ENCODE peak calls at places on chromosomes 1 and 21, in ten cellular contexts. G, D, Q, Z, P, L, B, A, N and J are unnamed samples.

GRCh38 chr1:178716111-178716510 is 8.9 kb upstream of the RALGPS2 start:
- DNase-seq in G (no peak), D (no peak), Q (no peak), Z (no peak), P (no peak), L (no peak), B (no peak), A (no peak), N (no peak), J (no peak)

GRCh38 chr1:222909586-222909985 is 94.7 kb downstream of the DISP1 start:
- DNase-seq in G (no peak), D (no peak), Q (peak), Z (no peak), P (no peak), L (no peak), B (no peak), A (no peak), N (no peak), J (peak)

GRCh38 chr1:146036990-146037646 is 15.6 kb upstream of the HJV start:
- DNase-seq in G (no peak), D (peak), Q (peak), Z (peak), P (peak), L (peak), B (peak), A (no peak), N (peak), J (peak)

GRCh38 chr1:19239876-19240275 is 11.4 kb downstream of the EMC1 start:
- DNase-seq in G (no peak), D (no peak), Q (no peak), Z (no peak), P (no peak), L (no peak), B (no peak), A (no peak), N (no peak), J (no peak)

GRCh38 chr1:93056214-93056613 is 22.9 kb upstream of the MTF2 start:
- DNase-seq in G (no peak), D (no peak), Q (peak), Z (no peak), P (no peak), L (no peak), B (peak), A (peak), N (no peak), J (peak)

GRCh38 chr1:9615316-9616063 is 26.8 kb downstream of the TMEM201 start:
- DNase-seq in G (no peak), D (peak), Q (peak), Z (no peak), P (peak), L (no peak), B (peak), A (peak), N (no peak), J (peak)

GRCh38 chr1:175904808-175905207 is 161.4 kb upstream of the TNR start:
- DNase-seq in G (no peak), D (no peak), Q (no peak), Z (no peak), P (no peak), L (no peak), B (no peak), A (no peak), N (no peak), J (no peak)

GRCh38 chr1:207711285-207711684 is 40.6 kb upstream of the CD46 start:
- DNase-seq in G (no peak), D (no peak), Q (peak), Z (no peak), P (no peak), L (peak), B (peak), A (peak), N (no peak), J (peak)

GRCh38 chr1:9537863-9538668 is 1.2 kb upstream of the SLC25A33 start:
- DNase-seq in G (no peak), D (no peak), Q (no peak), Z (no peak), P (no peak), L (peak), B (peak), A (no peak), N (no peak), J (no peak)

GRCh38 chr1:76105269-76105850 is 30.8 kb downstream of the ST6GALNAC3 start:
- DNase-seq in G (no peak), D (no peak), Q (no peak), Z (no peak), P (no peak), L (no peak), B (no peak), A (no peak), N (no peak), J (no peak)

GRCh38 chr1:84598846-84599741 is 24.9 kb upstream of the CTBS start:
- DNase-seq in G (no peak), D (no peak), Q (no peak), Z (no peak), P (no peak), L (no peak), B (no peak), A (no peak), N (no peak), J (peak)

GRCh38 chr21:33266050-33266783 is at the start of gene IL10RB:
- DNase-seq in G (no peak), D (peak), Q (peak), Z (peak), P (peak), L (peak), B (peak), A (peak), N (peak), J (no peak)

GRCh38 chr1:116762781-116763115 is 8.5 kb downstream of the CD2 start:
- DNase-seq in G (no peak), D (no peak), Q (no peak), Z (no peak), P (no peak), L (no peak), B (no peak), A (no peak), N (no peak), J (no peak)

GRCh38 chr1:226825037-226825745 is 45.2 kb upstream of the PSEN2 start:
- DNase-seq in G (no peak), D (no peak), Q (no peak), Z (no peak), P (no peak), L (no peak), B (no peak), A (no peak), N (no peak), J (no peak)

GRCh38 chr1:147630447-147630846 is 39.9 kb downstream of the ACP6 start:
- DNase-seq in G (no peak), D (no peak), Q (no peak), Z (no peak), P (no peak), L (no peak), B (no peak), A (no peak), N (no peak), J (no peak)

GRCh38 chr1:91846007-91846620 is 39.8 kb downstream of the TGFBR3 start:
- DNase-seq in G (no peak), D (peak), Q (peak), Z (no peak), P (no peak), L (peak), B (peak), A (peak), N (no peak), J (peak)